ENCODE peak calls at places on chromosomes 2 and 18, in six cellular contexts. E, G, K, W, L and H are unnamed samples.
A peak's percentile ranks its signal among the peaks of the same experiment; 100 is the strongest.

GRCh38 chr2:145108959-145109710 is 589.2 kb upstream of the ZEB2 start:
- DNase-seq in K (no peak), G (no peak), E (no peak), L (no peak), W (no peak), H (peak; percentile 28)

GRCh38 chr2:158681816-158682215 is 113.3 kb upstream of the DAPL1 start:
- DNase-seq in G (no peak), L (no peak), W (no peak), K (no peak), E (no peak), H (no peak)

GRCh38 chr2:119837350-119837749 is 77.6 kb downstream of the PTPN4 start:
- DNase-seq in G (no peak), E (no peak), K (no peak), L (no peak), W (no peak), H (no peak)

GRCh38 chr2:45014016-45014702 is 4.9 kb upstream of the SIX2 start:
- DNase-seq in K (peak; percentile 83), W (no peak), L (no peak), E (no peak), G (peak; percentile 89), H (peak; percentile 61)

GRCh38 chr2:227471924-227472264 is at the start of gene AGFG1:
- DNase-seq in K (peak; percentile 94), L (peak; percentile 47), G (peak; percentile 91), E (peak; percentile 34), W (peak; percentile 83), H (peak; percentile 83)

GRCh38 chr2:70756126-70756525 is 11.9 kb downstream of the ADD2 start:
- DNase-seq in G (no peak), L (no peak), W (no peak), K (no peak), E (no peak), H (no peak)

GRCh38 chr2:232321156-232321816 is 57.3 kb upstream of the ALPP start:
- DNase-seq in G (peak; percentile 25), W (peak; percentile 47), L (no peak), K (no peak), E (no peak), H (no peak)

GRCh38 chr2:160168878-160169277 is 31.2 kb downstream of the ITGB6 start:
- DNase-seq in E (no peak), K (no peak), W (no peak), G (no peak), L (no peak), H (peak; percentile 27)

GRCh38 chr18:36887055-36887570 is 58.2 kb downstream of the KIAA1328 start:
- DNase-seq in K (no peak), W (no peak), E (no peak), G (no peak), L (no peak), H (no peak)

GRCh38 chr2:215747244-215747620 is 266.1 kb downstream of the MREG start:
- DNase-seq in L (no peak), E (no peak), G (no peak), W (no peak), K (no peak), H (peak; percentile 74)

GRCh38 chr2:104977958-104978357 is 59.9 kb upstream of the MRPS9 start:
- DNase-seq in E (no peak), G (no peak), L (no peak), K (no peak), W (no peak), H (peak; percentile 39)

GRCh38 chr2:120317916-120318315 is 28.0 kb upstream of the INHBB start:
- DNase-seq in W (no peak), L (no peak), E (no peak), K (no peak), G (no peak), H (no peak)

GRCh38 chr2:23363831-23364230 is 21.1 kb upstream of the KLHL29 start:
- DNase-seq in G (no peak), E (no peak), K (no peak), L (no peak), W (no peak), H (no peak)

GRCh38 chr2:72178551-72178950 is 30.9 kb upstream of the CYP26B1 start:
- DNase-seq in G (no peak), K (no peak), W (no peak), L (no peak), E (no peak), H (no peak)

GRCh38 chr2:159046966-159047365 is 78.5 kb downstream of the TANC1 start:
- DNase-seq in E (no peak), K (peak; percentile 22), L (no peak), W (no peak), G (no peak), H (peak; percentile 55)

GRCh38 chr2:43008388-43008787 is 216.0 kb upstream of the HAAO start:
- DNase-seq in W (no peak), K (no peak), E (no peak), G (no peak), L (no peak), H (no peak)

GRCh38 chr18:79570266-79571201 is 109.1 kb upstream of the CTDP1 start:
- DNase-seq in E (peak; percentile 53), L (no peak), W (no peak), G (no peak), K (peak; percentile 69), H (peak; percentile 64)

GRCh38 chr2:198376677-198377076 is 572.3 kb downstream of the PLCL1 start:
- DNase-seq in G (no peak), E (no peak), L (no peak), K (no peak), W (no peak), H (peak; percentile 13)

GRCh38 chr18:33839452-33840225 is 261.6 kb downstream of the ASXL3 start:
- DNase-seq in L (peak; percentile 16), G (peak; percentile 70), E (no peak), W (no peak), K (peak; percentile 5), H (peak; percentile 60)

GRCh38 chr2:43210467-43211303 is 15.7 kb downstream of the ZFP36L2 start:
- DNase-seq in G (no peak), K (peak; percentile 80), E (peak; percentile 29), L (no peak), W (no peak), H (no peak)

GRCh38 chr18:64438178-64438577 is 289.3 kb upstream of the LINC00305 start:
- DNase-seq in G (no peak), E (no peak), L (no peak), K (no peak), W (no peak), H (no peak)

GRCh38 chr2:127208313-127208712 is 11.8 kb downstream of the CYP27C1 start:
- DNase-seq in L (no peak), W (no peak), E (peak; percentile 75), G (peak; percentile 81), K (no peak), H (no peak)

GRCh38 chr2:138121769-138122661 is 157.7 kb downstream of the HNMT start:
- DNase-seq in G (no peak), W (no peak), L (no peak), E (no peak), K (no peak), H (no peak)

GRCh38 chr2:42072349-42073118 is 24.7 kb downstream of the PKDCC start:
- DNase-seq in G (peak; percentile 55), K (no peak), W (no peak), E (no peak), L (no peak), H (no peak)